ENCODE peak calls at places on chromosomes 3 and 15, in six cellular contexts. One of them, this sample, is unnamed.

GRCh38 chr3:36381311-36381956 is 1.1 kb downstream of the STAC start:
- DNase-seq in coronary artery: no peak
- DNase-seq in heart right ventricle: no peak
- DNase-seq in heart left ventricle: no peak
- DNase-seq in adrenal gland: no peak
- DNase-seq in RWPE1: no peak
- DNase-seq in this sample: no peak

GRCh38 chr3:156750874-156751245 is 75.3 kb upstream of the LEKR1 start:
- DNase-seq in adrenal gland: no peak
- DNase-seq in coronary artery: no peak
- DNase-seq in heart left ventricle: no peak
- DNase-seq in heart right ventricle: no peak
- DNase-seq in RWPE1: no peak
- DNase-seq in this sample: no peak

GRCh38 chr3:150215616-150216015 is 192.5 kb upstream of the TSC22D2 start:
- DNase-seq in coronary artery: no peak
- DNase-seq in adrenal gland: no peak
- DNase-seq in heart right ventricle: no peak
- DNase-seq in heart left ventricle: no peak
- DNase-seq in RWPE1: no peak
- DNase-seq in this sample: no peak

GRCh38 chr3:172125053-172125452 is 85.7 kb downstream of the FNDC3B start:
- DNase-seq in heart right ventricle: no peak
- DNase-seq in coronary artery: no peak
- DNase-seq in adrenal gland: no peak
- DNase-seq in RWPE1: no peak
- DNase-seq in heart left ventricle: no peak
- DNase-seq in this sample: no peak

GRCh38 chr3:119259821-119260220 is 19.1 kb upstream of the B4GALT4 start:
- DNase-seq in heart right ventricle: no peak
- DNase-seq in coronary artery: no peak
- DNase-seq in RWPE1: no peak
- DNase-seq in heart left ventricle: no peak
- DNase-seq in adrenal gland: no peak
- DNase-seq in this sample: no peak

GRCh38 chr15:64806509-64806908 is 18.9 kb downstream of the PIF1 start:
- DNase-seq in heart left ventricle: no peak
- DNase-seq in coronary artery: no peak
- DNase-seq in adrenal gland: no peak
- DNase-seq in RWPE1: no peak
- DNase-seq in heart right ventricle: no peak
- DNase-seq in this sample: no peak

GRCh38 chr3:187973977-187974856 is 179.7 kb upstream of the LPP start:
- DNase-seq in heart left ventricle: no peak
- DNase-seq in RWPE1: no peak
- DNase-seq in coronary artery: no peak
- DNase-seq in adrenal gland: no peak
- DNase-seq in heart right ventricle: no peak
- DNase-seq in this sample: no peak

GRCh38 chr3:16323737-16324136 is 58.7 kb downstream of the OXNAD1 start:
- DNase-seq in adrenal gland: no peak
- DNase-seq in heart right ventricle: no peak
- DNase-seq in coronary artery: no peak
- DNase-seq in RWPE1: no peak
- DNase-seq in heart left ventricle: no peak
- DNase-seq in this sample: no peak

GRCh38 chr3:100882571-100882981 is 110.6 kb downstream of the ABI3BP start:
- DNase-seq in heart left ventricle: no peak
- DNase-seq in adrenal gland: no peak
- DNase-seq in RWPE1: peak; percentile 12
- DNase-seq in heart right ventricle: no peak
- DNase-seq in coronary artery: no peak
- DNase-seq in this sample: no peak

GRCh38 chr3:65902304-65902793 is 136.4 kb downstream of the MAGI1 start:
- DNase-seq in RWPE1: peak; percentile 57
- DNase-seq in coronary artery: no peak
- DNase-seq in heart left ventricle: no peak
- DNase-seq in heart right ventricle: no peak
- DNase-seq in adrenal gland: no peak
- DNase-seq in this sample: peak; percentile 67

GRCh38 chr15:54017911-54018310 is 39.7 kb downstream of the UNC13C start:
- DNase-seq in adrenal gland: no peak
- DNase-seq in RWPE1: no peak
- DNase-seq in coronary artery: no peak
- DNase-seq in heart right ventricle: no peak
- DNase-seq in heart left ventricle: no peak
- DNase-seq in this sample: no peak

GRCh38 chr15:50182233-50183013 is 427 bp downstream of the SLC27A2 start:
- DNase-seq in heart right ventricle: peak; percentile 22
- DNase-seq in RWPE1: peak; percentile 45
- DNase-seq in adrenal gland: no peak
- DNase-seq in heart left ventricle: no peak
- DNase-seq in coronary artery: no peak
- DNase-seq in this sample: no peak

DNA sequence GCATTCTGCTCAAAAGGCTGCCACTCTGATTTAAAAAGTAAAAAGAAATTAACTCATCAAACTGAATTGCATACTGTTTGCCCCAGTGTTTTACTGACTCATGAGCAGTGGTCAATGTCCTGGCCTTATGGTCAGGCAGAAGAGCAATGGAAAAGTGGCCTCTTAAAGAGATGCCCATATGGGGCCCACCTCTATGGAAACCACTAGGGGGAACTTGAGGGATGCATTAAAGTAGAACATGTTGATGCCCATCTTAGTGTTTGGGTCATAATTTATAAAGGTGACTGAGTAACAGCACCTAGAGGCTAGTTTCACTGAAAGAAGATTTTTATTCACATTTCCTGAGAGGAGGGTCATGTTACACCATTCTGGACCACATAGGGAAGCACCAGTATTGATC is 66.5 kb upstream of the RNU6-1 start:
- DNase-seq in RWPE1: no peak
- DNase-seq in heart left ventricle: no peak
- DNase-seq in coronary artery: no peak
- DNase-seq in adrenal gland: no peak
- DNase-seq in heart right ventricle: no peak
- DNase-seq in this sample: no peak
- TF ChIP-seq CTCF in RWPE1: no peak
- TF ChIP-seq CTCF in heart left ventricle: peak; percentile 49
- TF ChIP-seq CTCF in coronary artery: no peak
- TF ChIP-seq CTCF in adrenal gland: peak; percentile 8
- TF ChIP-seq CTCF in heart right ventricle: peak; percentile 48
- TF ChIP-seq CTCF in this sample: no peak

DNA sequence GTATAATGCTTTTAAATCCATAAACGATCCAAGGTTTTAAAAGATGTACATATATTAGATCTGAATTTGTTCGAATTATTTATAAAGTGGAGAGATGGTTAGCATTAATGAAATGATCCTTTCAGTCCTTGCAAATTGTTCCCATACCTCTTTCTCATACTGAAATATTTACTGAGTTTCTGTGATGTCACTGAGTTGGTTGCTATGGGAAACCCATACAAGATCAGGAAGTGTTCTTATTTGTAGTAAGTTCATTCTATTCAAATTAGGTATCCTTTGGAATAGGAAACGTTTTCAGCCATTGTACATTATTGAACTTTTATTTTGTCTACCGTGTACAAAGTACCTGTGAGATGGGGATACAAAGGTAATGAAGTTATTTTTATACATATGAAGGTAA is 73.2 kb upstream of the CHL1 start:
- DNase-seq in RWPE1: no peak
- DNase-seq in heart right ventricle: no peak
- DNase-seq in adrenal gland: no peak
- DNase-seq in coronary artery: no peak
- DNase-seq in heart left ventricle: no peak
- DNase-seq in this sample: no peak
- TF ChIP-seq CTCF in RWPE1: no peak
- TF ChIP-seq CTCF in heart right ventricle: no peak
- TF ChIP-seq CTCF in adrenal gland: no peak
- TF ChIP-seq CTCF in coronary artery: no peak
- TF ChIP-seq CTCF in heart left ventricle: no peak
- TF ChIP-seq CTCF in this sample: no peak

GRCh38 chr3:185200639-185201038 is 47.8 kb upstream of the C3orf70 start:
- DNase-seq in adrenal gland: no peak
- DNase-seq in coronary artery: no peak
- DNase-seq in heart left ventricle: no peak
- DNase-seq in heart right ventricle: no peak
- DNase-seq in RWPE1: peak; percentile 87
- DNase-seq in this sample: no peak

GRCh38 chr3:185197071-185197470 is 44.2 kb upstream of the C3orf70 start:
- DNase-seq in heart left ventricle: no peak
- DNase-seq in RWPE1: no peak
- DNase-seq in coronary artery: no peak
- DNase-seq in adrenal gland: no peak
- DNase-seq in heart right ventricle: no peak
- DNase-seq in this sample: no peak

GRCh38 chr3:185204894-185205293 is 49.0 kb downstream of the EHHADH start:
- DNase-seq in heart right ventricle: no peak
- DNase-seq in coronary artery: no peak
- DNase-seq in RWPE1: no peak
- DNase-seq in adrenal gland: no peak
- DNase-seq in heart left ventricle: no peak
- DNase-seq in this sample: no peak

GRCh38 chr3:185195652-185196051 is 42.8 kb upstream of the C3orf70 start:
- DNase-seq in heart left ventricle: no peak
- DNase-seq in coronary artery: no peak
- DNase-seq in heart right ventricle: no peak
- DNase-seq in RWPE1: no peak
- DNase-seq in adrenal gland: no peak
- DNase-seq in this sample: no peak

GRCh38 chr3:185199671-185200070 is 46.8 kb upstream of the C3orf70 start:
- DNase-seq in heart right ventricle: no peak
- DNase-seq in heart left ventricle: no peak
- DNase-seq in coronary artery: no peak
- DNase-seq in RWPE1: no peak
- DNase-seq in adrenal gland: no peak
- DNase-seq in this sample: no peak
- TF ChIP-seq CTCF in heart right ventricle: no peak
- TF ChIP-seq CTCF in heart left ventricle: no peak
- TF ChIP-seq CTCF in coronary artery: no peak
- TF ChIP-seq CTCF in RWPE1: no peak
- TF ChIP-seq CTCF in adrenal gland: no peak
- TF ChIP-seq CTCF in this sample: no peak

DNA sequence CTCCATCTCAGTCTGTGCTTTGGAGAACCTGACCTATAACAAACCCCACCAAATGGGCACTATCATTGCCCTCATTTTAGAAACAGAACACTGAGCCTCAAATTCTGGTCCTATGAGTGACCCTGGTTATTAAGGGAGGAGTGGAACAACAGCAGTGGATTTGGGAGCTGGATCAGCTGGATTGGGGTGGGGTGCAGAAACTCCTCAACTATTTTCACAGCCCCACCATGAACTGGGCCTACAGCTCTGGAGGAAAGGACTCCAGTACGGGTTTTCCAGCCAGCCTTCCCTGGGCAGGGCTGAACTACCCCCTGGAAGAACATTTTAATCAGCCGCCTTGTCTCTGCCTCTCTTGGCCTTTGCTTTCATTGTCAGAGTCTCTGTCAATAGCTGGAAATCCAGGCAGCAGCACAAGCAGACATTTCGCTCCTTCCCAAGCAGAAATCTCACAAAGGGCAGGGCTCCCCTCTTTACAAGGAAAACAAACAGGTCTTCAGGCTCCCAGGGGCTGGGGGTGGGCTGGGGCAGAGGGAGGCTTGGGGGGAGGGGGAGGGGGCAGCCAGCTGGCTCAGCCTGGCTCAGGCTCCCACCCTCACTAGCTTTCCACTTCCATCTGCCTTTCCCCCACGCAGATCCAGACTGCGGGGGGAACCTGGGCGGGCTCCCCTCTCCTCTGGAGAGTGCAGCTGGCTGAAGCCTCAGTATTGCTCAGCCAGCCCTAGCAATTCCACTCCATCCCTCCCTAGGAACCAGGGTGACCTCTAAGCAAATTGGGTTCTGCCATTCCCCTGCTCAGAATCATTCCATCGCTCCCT is 13.7 kb upstream of the TLE3 start:
- DNase-seq in heart right ventricle: peak; percentile 63
- DNase-seq in heart left ventricle: peak; percentile 82
- DNase-seq in adrenal gland: peak; percentile 88
- DNase-seq in RWPE1: no peak
- DNase-seq in coronary artery: no peak
- DNase-seq in this sample: peak; percentile 71
- TF ChIP-seq CTCF in heart right ventricle: no peak
- TF ChIP-seq CTCF in heart left ventricle: no peak
- TF ChIP-seq CTCF in adrenal gland: no peak
- TF ChIP-seq CTCF in RWPE1: no peak
- TF ChIP-seq CTCF in coronary artery: no peak
- TF ChIP-seq CTCF in this sample: no peak

GRCh38 chr15:59616390-59616789 is 4.8 kb downstream of the GCNT3 start:
- DNase-seq in adrenal gland: no peak
- DNase-seq in coronary artery: no peak
- DNase-seq in heart right ventricle: no peak
- DNase-seq in heart left ventricle: no peak
- DNase-seq in RWPE1: no peak
- DNase-seq in this sample: peak; percentile 17
- TF ChIP-seq CTCF in adrenal gland: no peak
- TF ChIP-seq CTCF in coronary artery: no peak
- TF ChIP-seq CTCF in heart right ventricle: no peak
- TF ChIP-seq CTCF in heart left ventricle: no peak
- TF ChIP-seq CTCF in RWPE1: no peak
- TF ChIP-seq CTCF in this sample: peak; percentile 63

DNA sequence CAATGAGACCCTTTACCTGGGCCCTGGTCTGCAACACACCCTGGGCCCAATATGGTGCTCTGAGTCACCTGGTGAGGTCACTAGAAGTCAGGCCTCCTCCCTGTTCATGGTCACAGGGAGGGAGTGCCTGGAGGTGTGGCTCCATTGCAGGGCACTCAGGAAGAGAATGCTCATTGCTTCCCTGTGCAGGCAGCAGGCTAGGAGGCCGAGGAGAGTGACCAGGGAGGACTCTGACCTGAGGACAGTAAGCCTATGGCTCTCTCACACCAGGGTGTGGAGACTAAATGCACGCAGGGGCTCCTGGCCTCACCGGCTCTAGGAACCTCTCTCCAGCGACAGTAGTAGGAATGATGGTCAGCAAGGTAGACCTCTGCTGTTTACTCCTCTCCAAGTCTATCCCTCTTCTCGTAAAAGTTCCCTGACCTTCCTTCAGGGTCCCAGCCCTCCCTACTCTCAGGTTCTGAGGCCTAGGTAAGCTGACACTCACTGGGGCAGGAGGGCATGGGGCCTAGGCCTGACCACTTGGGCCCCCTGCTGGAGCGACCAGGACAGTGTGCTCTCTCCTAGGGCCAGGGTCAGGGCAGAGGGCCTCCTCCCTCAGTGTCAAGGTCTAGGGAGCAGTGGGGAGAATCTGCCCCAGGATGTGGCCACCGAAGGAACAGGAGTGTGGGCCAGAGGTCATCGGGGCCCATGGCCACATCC is 9.6 kb upstream of the SLCO2A1 start:
- DNase-seq in coronary artery: peak; percentile 46
- DNase-seq in heart left ventricle: no peak
- DNase-seq in adrenal gland: no peak
- DNase-seq in heart right ventricle: no peak
- DNase-seq in RWPE1: peak; percentile 20
- DNase-seq in this sample: no peak
- TF ChIP-seq CTCF in coronary artery: no peak
- TF ChIP-seq CTCF in heart left ventricle: peak; percentile 45
- TF ChIP-seq CTCF in adrenal gland: no peak
- TF ChIP-seq CTCF in heart right ventricle: peak; percentile 53
- TF ChIP-seq CTCF in RWPE1: no peak
- TF ChIP-seq CTCF in this sample: no peak

This sample was measured in LNCaP clone FGC.